ENCODE peak calls at places on chromosomes 1 and 21, in seven cellular contexts. One of them, this sample, is unnamed.

GRCh38 chr1:204480515-204480914 is 14.1 kb downstream of the PIK3C2B start:
- DNase-seq in adrenal gland: no peak
- DNase-seq in tibial artery: no peak
- DNase-seq in GM10248: peak
- DNase-seq in nephron progenitor cell: peak
- DNase-seq in GM06990: peak
- DNase-seq in A549: no peak
- DNase-seq in this sample: peak

GRCh38 chr1:119139857-119140176 is 636 bp downstream of the WARS2 start:
- DNase-seq in A549: no peak
- DNase-seq in GM06990: no peak
- DNase-seq in tibial artery: no peak
- DNase-seq in GM10248: no peak
- DNase-seq in adrenal gland: peak
- DNase-seq in nephron progenitor cell: no peak
- DNase-seq in this sample: no peak

GRCh38 chr1:50422946-50423669 is at the start of gene DMRTA2:
- DNase-seq in nephron progenitor cell: peak
- DNase-seq in GM06990: no peak
- DNase-seq in adrenal gland: no peak
- DNase-seq in tibial artery: no peak
- DNase-seq in GM10248: peak
- DNase-seq in A549: peak
- DNase-seq in this sample: peak

GRCh38 chr1:210294991-210295773 is 33.5 kb upstream of the HHAT start:
- DNase-seq in GM06990: no peak
- DNase-seq in tibial artery: peak
- DNase-seq in GM10248: no peak
- DNase-seq in adrenal gland: peak
- DNase-seq in nephron progenitor cell: peak
- DNase-seq in A549: no peak
- DNase-seq in this sample: no peak

GRCh38 chr1:225137981-225138380 is 208.5 kb downstream of the DNAH14 start:
- DNase-seq in A549: no peak
- DNase-seq in GM10248: no peak
- DNase-seq in tibial artery: no peak
- DNase-seq in nephron progenitor cell: no peak
- DNase-seq in GM06990: no peak
- DNase-seq in adrenal gland: no peak
- DNase-seq in this sample: no peak

GRCh38 chr1:21340230-21340564 is 49.9 kb upstream of the ECE1 start:
- DNase-seq in tibial artery: peak
- DNase-seq in GM06990: no peak
- DNase-seq in A549: no peak
- DNase-seq in GM10248: no peak
- DNase-seq in adrenal gland: no peak
- DNase-seq in nephron progenitor cell: no peak
- DNase-seq in this sample: no peak

GRCh38 chr1:203280061-203280460 is 25.3 kb upstream of the BTG2 start:
- DNase-seq in GM10248: no peak
- DNase-seq in A549: no peak
- DNase-seq in nephron progenitor cell: no peak
- DNase-seq in GM06990: no peak
- DNase-seq in tibial artery: no peak
- DNase-seq in adrenal gland: peak
- DNase-seq in this sample: no peak

GRCh38 chr1:241994171-241994570 is 4.7 kb downstream of the MAP1LC3C start:
- DNase-seq in adrenal gland: no peak
- DNase-seq in nephron progenitor cell: no peak
- DNase-seq in A549: no peak
- DNase-seq in GM06990: no peak
- DNase-seq in tibial artery: no peak
- DNase-seq in GM10248: no peak
- DNase-seq in this sample: no peak

GRCh38 chr1:233865902-233866301 is 38.6 kb upstream of the SLC35F3 start:
- DNase-seq in GM06990: no peak
- DNase-seq in adrenal gland: no peak
- DNase-seq in A549: no peak
- DNase-seq in nephron progenitor cell: no peak
- DNase-seq in tibial artery: no peak
- DNase-seq in GM10248: no peak
- DNase-seq in this sample: no peak

GRCh38 chr21:44375281-44375651 is 21.8 kb downstream of the TRPM2 start:
- DNase-seq in GM06990: no peak
- DNase-seq in GM10248: no peak
- DNase-seq in tibial artery: peak
- DNase-seq in A549: no peak
- DNase-seq in adrenal gland: peak
- DNase-seq in nephron progenitor cell: no peak
- DNase-seq in this sample: no peak

GRCh38 chr21:16891821-16892220 is 621.0 kb upstream of the CXADR start:
- DNase-seq in GM10248: no peak
- DNase-seq in tibial artery: no peak
- DNase-seq in A549: peak
- DNase-seq in adrenal gland: no peak
- DNase-seq in nephron progenitor cell: no peak
- DNase-seq in GM06990: no peak
- DNase-seq in this sample: no peak

GRCh38 chr1:94105957-94106529 is 14.9 kb downstream of the ABCA4 start:
- DNase-seq in tibial artery: no peak
- DNase-seq in GM10248: no peak
- DNase-seq in A549: no peak
- DNase-seq in adrenal gland: no peak
- DNase-seq in nephron progenitor cell: no peak
- DNase-seq in GM06990: no peak
- DNase-seq in this sample: no peak

GRCh38 chr1:152888126-152888525 is 10.0 kb downstream of the SMCP start:
- DNase-seq in tibial artery: no peak
- DNase-seq in A549: no peak
- DNase-seq in GM06990: no peak
- DNase-seq in nephron progenitor cell: no peak
- DNase-seq in GM10248: no peak
- DNase-seq in adrenal gland: no peak
- DNase-seq in this sample: no peak

GRCh38 chr1:48200166-48200900 is 22.2 kb upstream of the SLC5A9 start:
- DNase-seq in A549: no peak
- DNase-seq in nephron progenitor cell: no peak
- DNase-seq in tibial artery: no peak
- DNase-seq in adrenal gland: no peak
- DNase-seq in GM06990: no peak
- DNase-seq in GM10248: no peak
- DNase-seq in this sample: no peak

GRCh38 chr1:54125671-54126070 is 27.1 kb downstream of the CDCP2 start:
- DNase-seq in A549: peak
- DNase-seq in nephron progenitor cell: no peak
- DNase-seq in tibial artery: no peak
- DNase-seq in GM06990: no peak
- DNase-seq in GM10248: no peak
- DNase-seq in adrenal gland: peak
- DNase-seq in this sample: no peak
- TF ChIP-seq CTCF in A549: no peak
- TF ChIP-seq CTCF in nephron progenitor cell: no peak
- TF ChIP-seq CTCF in tibial artery: peak
- TF ChIP-seq CTCF in GM06990: no peak
- TF ChIP-seq CTCF in GM10248: no peak
- TF ChIP-seq CTCF in adrenal gland: no peak
- TF ChIP-seq CTCF in this sample: no peak

GRCh38 chr1:83554174-83554573 is 444.8 kb downstream of the TTLL7 start:
- DNase-seq in tibial artery: no peak
- DNase-seq in A549: no peak
- DNase-seq in GM06990: no peak
- DNase-seq in nephron progenitor cell: peak
- DNase-seq in GM10248: no peak
- DNase-seq in adrenal gland: no peak
- DNase-seq in this sample: no peak
- TF ChIP-seq CTCF in tibial artery: no peak
- TF ChIP-seq CTCF in A549: no peak
- TF ChIP-seq CTCF in GM06990: no peak
- TF ChIP-seq CTCF in nephron progenitor cell: no peak
- TF ChIP-seq CTCF in GM10248: no peak
- TF ChIP-seq CTCF in adrenal gland: no peak
- TF ChIP-seq CTCF in this sample: no peak

DNA sequence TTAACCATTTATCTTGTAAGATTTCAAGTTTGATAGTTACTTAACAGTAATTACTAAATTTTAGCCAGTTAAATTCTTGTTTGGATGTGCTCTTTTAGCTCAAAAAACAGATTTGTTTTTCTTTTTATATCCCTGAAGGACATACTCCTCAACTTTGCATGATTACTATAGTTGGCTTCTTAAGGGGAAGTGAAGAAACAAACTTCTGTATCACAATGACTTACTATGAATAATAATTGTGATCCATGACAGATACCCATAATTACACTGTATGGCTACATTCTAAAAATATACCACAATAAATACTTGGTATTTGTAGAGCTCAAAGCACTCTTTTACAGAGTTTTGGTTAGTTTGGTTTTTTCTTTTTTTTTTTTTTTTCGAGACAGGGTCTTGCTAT is 55.8 kb downstream of the IARS2 start:
- DNase-seq in GM10248: peak
- DNase-seq in GM06990: no peak
- DNase-seq in tibial artery: no peak
- DNase-seq in A549: no peak
- DNase-seq in adrenal gland: no peak
- DNase-seq in nephron progenitor cell: no peak
- DNase-seq in this sample: peak
- TF ChIP-seq CTCF in GM10248: no peak
- TF ChIP-seq CTCF in GM06990: no peak
- TF ChIP-seq CTCF in tibial artery: no peak
- TF ChIP-seq CTCF in A549: no peak
- TF ChIP-seq CTCF in adrenal gland: no peak
- TF ChIP-seq CTCF in nephron progenitor cell: no peak
- TF ChIP-seq CTCF in this sample: no peak

GRCh38 chr1:145720878-145721671 is 1.8 kb downstream of the CD160 start:
- DNase-seq in A549: peak
- DNase-seq in GM06990: peak
- DNase-seq in adrenal gland: peak
- DNase-seq in nephron progenitor cell: peak
- DNase-seq in tibial artery: peak
- DNase-seq in GM10248: peak
- DNase-seq in this sample: peak
- TF ChIP-seq CTCF in A549: peak
- TF ChIP-seq CTCF in GM06990: peak
- TF ChIP-seq CTCF in adrenal gland: peak
- TF ChIP-seq CTCF in nephron progenitor cell: peak
- TF ChIP-seq CTCF in tibial artery: peak
- TF ChIP-seq CTCF in GM10248: peak
- TF ChIP-seq CTCF in this sample: peak

GRCh38 chr1:76866566-76866965 is 714 bp upstream of the ST6GALNAC5 start:
- DNase-seq in nephron progenitor cell: no peak
- DNase-seq in adrenal gland: no peak
- DNase-seq in GM06990: no peak
- DNase-seq in tibial artery: no peak
- DNase-seq in A549: no peak
- DNase-seq in GM10248: no peak
- DNase-seq in this sample: no peak

GRCh38 chr1:76867342-76868130 is at the start of gene ST6GALNAC5:
- DNase-seq in A549: peak
- DNase-seq in GM10248: peak
- DNase-seq in GM06990: no peak
- DNase-seq in adrenal gland: peak
- DNase-seq in tibial artery: no peak
- DNase-seq in nephron progenitor cell: peak
- DNase-seq in this sample: peak

GRCh38 chr1:76870037-76870436 is 2.8 kb downstream of the ST6GALNAC5 start:
- DNase-seq in A549: no peak
- DNase-seq in GM06990: no peak
- DNase-seq in GM10248: no peak
- DNase-seq in nephron progenitor cell: no peak
- DNase-seq in tibial artery: no peak
- DNase-seq in adrenal gland: no peak
- DNase-seq in this sample: no peak

GRCh38 chr1:76868916-76869315 is 1.6 kb downstream of the ST6GALNAC5 start:
- DNase-seq in A549: no peak
- DNase-seq in tibial artery: no peak
- DNase-seq in GM10248: no peak
- DNase-seq in GM06990: no peak
- DNase-seq in adrenal gland: peak
- DNase-seq in nephron progenitor cell: peak
- DNase-seq in this sample: peak

GRCh38 chr1:76868154-76868882 is 1.0 kb downstream of the ST6GALNAC5 start:
- DNase-seq in tibial artery: no peak
- DNase-seq in A549: peak
- DNase-seq in GM06990: peak
- DNase-seq in adrenal gland: peak
- DNase-seq in nephron progenitor cell: peak
- DNase-seq in GM10248: peak
- DNase-seq in this sample: peak
- TF ChIP-seq CTCF in tibial artery: no peak
- TF ChIP-seq CTCF in A549: peak
- TF ChIP-seq CTCF in GM06990: no peak
- TF ChIP-seq CTCF in adrenal gland: no peak
- TF ChIP-seq CTCF in nephron progenitor cell: no peak
- TF ChIP-seq CTCF in GM10248: peak
- TF ChIP-seq CTCF in this sample: peak

GRCh38 chr1:16621300-16621658 is 7.9 kb upstream of the NBPF1 start:
- DNase-seq in GM06990: no peak
- DNase-seq in GM10248: no peak
- DNase-seq in tibial artery: no peak
- DNase-seq in adrenal gland: no peak
- DNase-seq in A549: no peak
- DNase-seq in nephron progenitor cell: no peak
- DNase-seq in this sample: no peak

GRCh38 chr1:16617778-16618580 is 4.6 kb upstream of the NBPF1 start:
- DNase-seq in nephron progenitor cell: peak
- DNase-seq in adrenal gland: no peak
- DNase-seq in A549: no peak
- DNase-seq in tibial artery: no peak
- DNase-seq in GM06990: no peak
- DNase-seq in GM10248: no peak
- DNase-seq in this sample: no peak

GRCh38 chr1:16615253-16616252 is 2.2 kb upstream of the NBPF1 start:
- DNase-seq in tibial artery: no peak
- DNase-seq in nephron progenitor cell: peak
- DNase-seq in adrenal gland: peak
- DNase-seq in GM06990: no peak
- DNase-seq in A549: no peak
- DNase-seq in GM10248: no peak
- DNase-seq in this sample: peak

GRCh38 chr1:16617101-16617727 is 3.9 kb upstream of the NBPF1 start:
- DNase-seq in GM06990: no peak
- DNase-seq in GM10248: no peak
- DNase-seq in tibial artery: no peak
- DNase-seq in adrenal gland: peak
- DNase-seq in A549: no peak
- DNase-seq in nephron progenitor cell: peak
- DNase-seq in this sample: peak

DNA sequence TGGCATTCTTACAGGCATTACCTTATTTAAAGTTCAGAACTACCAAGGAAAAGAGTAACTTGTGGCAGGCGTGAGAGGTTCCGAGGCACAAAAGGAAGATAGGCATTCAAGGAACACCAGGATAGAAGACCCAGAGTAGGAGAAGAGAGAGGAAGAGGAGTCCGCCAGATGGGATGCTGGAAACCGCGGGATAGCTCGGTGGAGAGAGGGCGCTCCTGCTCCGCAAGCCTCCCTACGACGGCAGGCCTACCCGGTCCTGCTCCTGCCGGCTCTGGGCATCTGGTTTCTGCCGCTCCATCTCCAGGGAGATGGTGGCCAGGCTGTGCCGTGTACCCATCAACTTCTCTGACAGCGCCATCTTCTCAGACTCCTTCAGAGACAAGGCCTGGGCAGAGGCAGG is 5.4 kb upstream of the NBPF1 start:
- DNase-seq in nephron progenitor cell: peak
- DNase-seq in adrenal gland: peak
- DNase-seq in A549: no peak
- DNase-seq in GM10248: no peak
- DNase-seq in tibial artery: no peak
- DNase-seq in GM06990: no peak
- DNase-seq in this sample: no peak
- TF ChIP-seq CTCF in nephron progenitor cell: no peak
- TF ChIP-seq CTCF in adrenal gland: no peak
- TF ChIP-seq CTCF in A549: no peak
- TF ChIP-seq CTCF in GM10248: no peak
- TF ChIP-seq CTCF in tibial artery: no peak
- TF ChIP-seq CTCF in GM06990: no peak
- TF ChIP-seq CTCF in this sample: no peak